ENCODE peak calls at places on chromosome 5, in seven cellular contexts. T is heart left ventricle, W is stomach, H is IMR-90, M is body of pancreas, F is GM12878, D is cardiac muscle cell. P is an unnamed sample. For H3K4me1, the result is how much of the 10 kb centered on the place peaks cover.

GRCh38 chr5:61263072-61263471 is 69.0 kb upstream of the ZSWIM6 start:
- DNase-seq in T (no peak), W (no peak), H (no peak), M (no peak), F (no peak), D (no peak), P (no peak)

GRCh38 chr5:179164331-179165311 is 104.4 kb downstream of the ZNF354C start:
- DNase-seq in T (no peak), W (no peak), H (no peak), M (no peak), F (no peak), D (no peak), P (no peak)

GRCh38 chr5:141680751-141681201 is 1.3 kb downstream of the ARAP3 start:
- DNase-seq in T (peak), W (no peak), H (peak), M (no peak), F (no peak), D (peak), P (no peak)

GRCh38 chr5:159456261-159456660 is 126.0 kb upstream of the IL12B start:
- DNase-seq in T (no peak), W (no peak), H (no peak), M (no peak), F (no peak), D (no peak), P (no peak)

GRCh38 chr5:116699348-116699747 is 124.7 kb upstream of the SEMA6A start:
- DNase-seq in T (no peak), W (no peak), H (no peak), M (no peak), F (no peak), D (no peak), P (no peak)

GRCh38 chr5:76601470-76601869 is 21.7 kb downstream of the F2RL2 start:
- DNase-seq in T (no peak), W (no peak), H (peak), M (no peak), F (no peak), D (peak), P (no peak)

GRCh38 chr5:2487152-2487763 is 264.2 kb downstream of the IRX2 start:
- DNase-seq in T (no peak), W (no peak), H (no peak), M (no peak), F (no peak), D (no peak), P (no peak)

GRCh38 chr5:38265546-38266179 is 7.3 kb downstream of the EGFLAM start:
- DNase-seq in T (peak), W (peak), H (peak), M (peak), F (no peak), D (peak), P (peak)

GRCh38 chr5:56422060-56422762 is 189.1 kb upstream of the ANKRD55 start:
- DNase-seq in T (no peak), W (peak), H (no peak), M (peak), F (no peak), D (no peak), P (no peak)

GRCh38 chr5:157681048-157681447 is 9.7 kb downstream of the C5orf52 start:
- DNase-seq in T (no peak), W (no peak), H (no peak), M (no peak), F (no peak), D (no peak), P (no peak)

GRCh38 chr5:42858709-42859108 is 47.0 kb upstream of the SELENOP start:
- DNase-seq in T (no peak), W (no peak), H (no peak), M (no peak), F (no peak), D (no peak), P (no peak)

GRCh38 chr5:16669776-16670175 is 53.0 kb upstream of the RETREG1 start:
- DNase-seq in T (no peak), W (no peak), H (peak), M (no peak), F (no peak), D (peak), P (no peak)

GRCh38 chr5:98519530-98519929 is 253.9 kb upstream of the RGMB start:
- DNase-seq in T (no peak), W (no peak), H (no peak), M (no peak), F (no peak), D (no peak), P (no peak)

GRCh38 chr5:78755822-78756429 is 107.4 kb upstream of the LHFPL2 start:
- DNase-seq in T (no peak), W (no peak), H (peak), M (no peak), F (no peak), D (no peak), P (peak)

GRCh38 chr5:98341038-98341710 is 432.3 kb upstream of the RGMB start:
- DNase-seq in T (peak), W (no peak), H (peak), M (no peak), F (no peak), D (peak), P (peak)

GRCh38 chr5:1952456-1953099 is 69.9 kb upstream of the IRX4 start:
- DNase-seq in T (no peak), W (no peak), H (no peak), M (no peak), F (no peak), D (no peak), P (no peak)

GRCh38 chr5:96936431-96937221 is 746 bp downstream of the LNPEP start:
- DNase-seq in T (peak), W (peak), H (peak), M (peak), F (no peak), D (no peak), P (no peak)

GRCh38 chr5:96968614-96969013 is 32.7 kb downstream of the LNPEP start:
- DNase-seq in T (no peak), W (no peak), H (peak), M (no peak), F (no peak), D (no peak), P (no peak)

GRCh38 chr5:72153551-72153950 is 46.3 kb downstream of the MAP1B start:
- DNase-seq in T (no peak), W (no peak), H (no peak), M (no peak), F (no peak), D (no peak), P (no peak)

GRCh38 chr5:61334224-61335196 is 2.5 kb downstream of the ZSWIM6 start:
- DNase-seq in T (no peak), W (no peak), H (peak), M (no peak), F (no peak), D (peak), P (peak)

GRCh38 chr5:164233796-164234195 is 728.4 kb downstream of the MAT2B start:
- DNase-seq in T (no peak), W (no peak), H (no peak), M (no peak), F (no peak), D (peak), P (no peak)

GRCh38 chr5:149878371-149878770 is 66.2 kb downstream of the PDE6A start:
- DNase-seq in T (no peak), W (no peak), H (no peak), M (no peak), F (no peak), D (peak), P (no peak)

GRCh38 chr5:68490401-68490800 is 274.8 kb downstream of the PIK3R1 start:
- DNase-seq in T (no peak), W (no peak), H (no peak), M (no peak), F (no peak), D (no peak), P (no peak)

GRCh38 chr5:7828269-7828668 is 22.7 kb downstream of the CFAP90 start:
- DNase-seq in T (peak), W (peak), H (no peak), M (peak), F (no peak), D (no peak), P (no peak)

GRCh38 chr5:140588311-140589070 is 23.9 kb downstream of the SLC35A4 start:
- DNase-seq in T (no peak), W (no peak), H (peak), M (no peak), F (no peak), D (peak), P (no peak)

GRCh38 chr5:72108200-72109050 is 1.1 kb downstream of the MAP1B start:
- DNase-seq in T (peak), W (no peak), H (peak), M (peak), F (no peak), D (peak), P (peak)

GRCh38 chr5:131379723-131380122 is 115.9 kb downstream of the CDC42SE2 start:
- DNase-seq in T (peak), W (no peak), H (peak), M (peak), F (peak), D (peak), P (no peak)

GRCh38 chr5:124544366-124545055 is 201.9 kb downstream of the ZNF608 start:
- DNase-seq in T (no peak), W (no peak), H (peak), M (no peak), F (peak), D (no peak), P (no peak)

GRCh38 chr5:111366388-111366787 is 142.2 kb downstream of the CAMK4 start:
- DNase-seq in T (no peak), W (no peak), H (no peak), M (no peak), F (no peak), D (no peak), P (no peak)

GRCh38 chr5:44332360-44332971 is 56.8 kb downstream of the FGF10 start:
- DNase-seq in T (no peak), W (no peak), H (peak), M (peak), F (no peak), D (peak), P (peak)
- TF ChIP-seq CTCF in T (peak), W (peak), H (peak), M (peak), F (peak), D (peak), P (peak)

DNA sequence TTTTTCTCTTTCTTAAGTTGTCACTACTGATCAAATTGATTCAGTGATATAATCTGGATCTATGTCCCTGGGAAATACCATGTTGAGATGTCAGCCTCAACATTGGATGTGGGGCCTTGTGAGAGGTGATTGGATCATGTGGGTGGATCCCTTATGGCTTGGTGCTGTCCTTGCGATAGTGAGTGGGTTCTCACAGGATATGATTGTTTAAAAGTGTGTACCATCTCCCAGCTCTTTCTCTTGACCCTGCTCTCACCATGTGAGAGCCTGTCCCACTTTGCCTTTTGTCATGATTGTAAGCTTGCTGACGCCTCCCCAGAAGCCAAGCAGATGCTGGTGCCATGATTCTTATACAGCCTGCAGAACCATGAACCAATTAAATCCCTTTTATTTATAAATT is 68.6 kb downstream of the ST8SIA4 start:
- DNase-seq in T (no peak), W (no peak), H (no peak), M (no peak), F (no peak), D (no peak), P (no peak)
- H3K4me1 ChIP-seq in T (under half), W (under half), H (under half), M (under half), F (under half), D (under half), P (under half)

DNA sequence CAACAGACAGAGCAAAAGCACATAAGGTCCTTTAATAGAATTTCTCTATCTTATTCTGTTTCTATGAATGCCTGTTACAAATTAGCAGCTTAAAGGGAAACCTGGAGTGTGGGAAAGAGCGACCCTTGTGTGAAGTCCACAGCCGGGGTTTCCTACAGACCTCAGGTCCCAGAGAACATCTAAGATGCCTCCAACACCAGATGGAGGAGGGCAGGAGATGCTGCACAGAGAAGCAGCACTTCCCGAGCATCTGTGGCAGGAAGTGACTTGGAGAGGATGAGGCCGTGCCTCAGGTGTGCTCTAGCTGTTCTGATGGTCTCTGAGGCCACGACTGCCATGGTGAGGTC is 26.8 kb downstream of the IRF1 start:
- DNase-seq in T (no peak), W (no peak), H (no peak), M (no peak), F (no peak), D (no peak), P (no peak)
- H3K27ac ChIP-seq in T (peak), W (peak), H (no peak), M (no peak), F (peak), D (no peak), P (peak)

DNA sequence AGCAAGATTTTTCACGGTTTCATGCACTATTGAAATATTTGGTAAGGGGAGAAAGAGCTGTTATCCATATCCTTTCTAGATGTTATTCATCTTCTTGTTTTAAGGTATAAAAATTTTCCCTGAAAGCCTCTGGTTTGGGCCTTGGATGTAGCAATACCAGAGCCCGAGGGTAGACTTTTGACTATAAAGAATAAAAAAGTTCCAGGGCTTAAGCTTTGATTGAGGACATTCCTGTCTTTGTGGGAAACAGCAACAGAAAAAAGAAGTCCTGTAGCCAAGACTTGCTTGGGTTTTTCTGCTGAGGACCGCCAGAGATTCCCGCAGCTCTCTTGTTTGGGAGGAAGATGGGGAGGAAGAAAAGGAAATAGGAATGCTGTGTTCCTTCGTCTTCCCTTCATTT is 440.0 kb upstream of the WWC1 start:
- DNase-seq in T (no peak), W (no peak), H (no peak), M (no peak), F (no peak), D (peak), P (no peak)
- TF ChIP-seq CTCF in T (no peak), W (no peak), H (no peak), M (no peak), F (no peak), D (no peak), P (no peak)

GRCh38 chr5:57577432-57578175 is 95.0 kb upstream of the ACTBL2 start:
- DNase-seq in T (no peak), W (no peak), H (no peak), M (no peak), F (no peak), D (no peak), P (no peak)
- H3K4me1 ChIP-seq in T (under half), W (under half), H (under half), M (under half), F (under half), D (under half), P (under half)

DNA sequence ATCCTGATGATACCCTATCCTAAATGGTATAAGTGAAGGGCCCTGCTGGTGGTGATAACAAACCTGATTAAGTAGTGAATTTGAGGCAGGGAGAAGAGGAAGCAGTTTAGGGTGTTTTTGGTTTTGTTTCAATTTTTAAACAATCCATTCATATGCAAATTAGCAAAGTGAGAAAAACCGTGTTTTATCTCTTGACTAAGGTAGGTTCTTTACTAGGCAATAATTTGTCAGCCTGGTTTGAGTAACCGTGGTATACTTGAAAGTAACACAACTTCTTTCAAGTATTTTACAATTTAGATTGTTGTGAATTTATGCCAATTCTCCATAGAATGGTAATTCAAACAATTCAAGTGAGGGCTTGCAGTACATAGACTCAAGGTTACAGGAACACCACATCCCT is 177.8 kb upstream of the CD180 start:
- DNase-seq in T (no peak), W (no peak), H (no peak), M (no peak), F (no peak), D (no peak), P (no peak)
- H3K27ac ChIP-seq in T (no peak), W (no peak), H (no peak), M (no peak), F (no peak), D (no peak), P (no peak)

GRCh38 chr5:26024774-26025173 is 1013.6 kb downstream of the CDH9 start:
- DNase-seq in T (no peak), W (no peak), H (no peak), M (no peak), F (no peak), D (no peak), P (no peak)
- TF ChIP-seq CTCF in T (no peak), W (no peak), H (no peak), M (no peak), F (no peak), D (no peak), P (no peak)

GRCh38 chr5:151580858-151581257 is 10.3 kb downstream of the FAT2 start:
- DNase-seq in T (no peak), W (no peak), H (no peak), M (no peak), F (no peak), D (no peak), P (no peak)

GRCh38 chr5:151580239-151580638 is 10.9 kb downstream of the FAT2 start:
- DNase-seq in T (no peak), W (no peak), H (no peak), M (no peak), F (no peak), D (no peak), P (no peak)

GRCh38 chr5:151577566-151577965 is 13.6 kb downstream of the FAT2 start:
- DNase-seq in T (peak), W (no peak), H (no peak), M (no peak), F (no peak), D (no peak), P (no peak)

GRCh38 chr5:151581347-151581746 is 9.8 kb downstream of the FAT2 start:
- DNase-seq in T (no peak), W (no peak), H (no peak), M (no peak), F (no peak), D (no peak), P (no peak)

GRCh38 chr5:151578326-151579025 is 12.7 kb downstream of the FAT2 start:
- DNase-seq in T (no peak), W (no peak), H (no peak), M (no peak), F (no peak), D (no peak), P (no peak)
- H3K4me1 ChIP-seq in T (under half), W (under half), H (under half), M (under half), F (under half), D (under half), P (half or more)

GRCh38 chr5:9251379-9251980 is 294.4 kb downstream of the SEMA5A start:
- DNase-seq in T (no peak), W (no peak), H (peak), M (no peak), F (no peak), D (peak), P (peak)
- H3K27ac ChIP-seq in T (no peak), W (no peak), H (no peak), M (no peak), F (no peak), D (no peak), P (no peak)

P was measured in foreskin keratinocyte.